ENCODE peak calls at places on chromosome 14, in ten cellular contexts. One of them, this sample, is unnamed.

GRCh38 chr14:94077823-94078222 is 3.2 kb downstream of the DDX24 start:
- DNase-seq in HCT116: no peak
- DNase-seq in GM23338: no peak
- DNase-seq in OCI-LY7: no peak
- DNase-seq in Karpas-422: no peak
- DNase-seq in hepatocyte: no peak
- DNase-seq in GM23248: no peak
- DNase-seq in PC-9: no peak
- DNase-seq in SK-N-SH: no peak
- DNase-seq in PC-3: no peak
- DNase-seq in this sample: no peak

GRCh38 chr14:100088226-100088625 is 23.0 kb downstream of the EVL start:
- DNase-seq in PC-9: no peak
- DNase-seq in OCI-LY7: no peak
- DNase-seq in GM23338: no peak
- DNase-seq in GM23248: no peak
- DNase-seq in Karpas-422: no peak
- DNase-seq in HCT116: no peak
- DNase-seq in SK-N-SH: no peak
- DNase-seq in hepatocyte: no peak
- DNase-seq in PC-3: no peak
- DNase-seq in this sample: no peak

GRCh38 chr14:63854330-63854729 is 1.5 kb downstream of the SYNE2 start:
- DNase-seq in SK-N-SH: no peak
- DNase-seq in hepatocyte: no peak
- DNase-seq in HCT116: no peak
- DNase-seq in OCI-LY7: no peak
- DNase-seq in PC-3: no peak
- DNase-seq in PC-9: no peak
- DNase-seq in GM23338: no peak
- DNase-seq in Karpas-422: no peak
- DNase-seq in GM23248: no peak
- DNase-seq in this sample: no peak

GRCh38 chr14:79544671-79545070 is 666.6 kb downstream of the DIO2 start:
- DNase-seq in GM23338: no peak
- DNase-seq in hepatocyte: no peak
- DNase-seq in PC-9: no peak
- DNase-seq in GM23248: peak; percentile 20
- DNase-seq in HCT116: no peak
- DNase-seq in PC-3: peak; percentile 23
- DNase-seq in Karpas-422: no peak
- DNase-seq in SK-N-SH: no peak
- DNase-seq in OCI-LY7: no peak
- DNase-seq in this sample: no peak

GRCh38 chr14:97177016-97177415 is 379.8 kb downstream of the VRK1 start:
- DNase-seq in HCT116: peak; percentile 69
- DNase-seq in PC-9: no peak
- DNase-seq in PC-3: peak; percentile 81
- DNase-seq in SK-N-SH: peak; percentile 14
- DNase-seq in OCI-LY7: peak; percentile 21
- DNase-seq in Karpas-422: peak; percentile 89
- DNase-seq in hepatocyte: peak; percentile 43
- DNase-seq in GM23248: no peak
- DNase-seq in GM23338: peak; percentile 64
- DNase-seq in this sample: peak; percentile 36

GRCh38 chr14:52862652-52863338 is 71.4 kb upstream of the GNPNAT1 start:
- DNase-seq in GM23338: no peak
- DNase-seq in OCI-LY7: no peak
- DNase-seq in hepatocyte: peak; percentile 20
- DNase-seq in HCT116: no peak
- DNase-seq in PC-3: no peak
- DNase-seq in GM23248: peak; percentile 89
- DNase-seq in Karpas-422: no peak
- DNase-seq in SK-N-SH: no peak
- DNase-seq in PC-9: no peak
- DNase-seq in this sample: no peak

GRCh38 chr14:61452452-61452851 is 131.1 kb downstream of the PRKCH start:
- DNase-seq in HCT116: no peak
- DNase-seq in hepatocyte: no peak
- DNase-seq in OCI-LY7: no peak
- DNase-seq in PC-3: no peak
- DNase-seq in GM23338: no peak
- DNase-seq in Karpas-422: no peak
- DNase-seq in GM23248: no peak
- DNase-seq in PC-9: no peak
- DNase-seq in SK-N-SH: no peak
- DNase-seq in this sample: no peak

GRCh38 chr14:50955373-50956043 is 11.2 kb upstream of the PYGL start:
- DNase-seq in SK-N-SH: peak; percentile 75
- DNase-seq in PC-9: peak; percentile 86
- DNase-seq in GM23248: peak; percentile 99
- DNase-seq in hepatocyte: peak; percentile 91
- DNase-seq in HCT116: peak; percentile 95
- DNase-seq in Karpas-422: no peak
- DNase-seq in PC-3: peak; percentile 96
- DNase-seq in OCI-LY7: peak; percentile 25
- DNase-seq in GM23338: peak; percentile 79
- DNase-seq in this sample: no peak

GRCh38 chr14:91419044-91419397 is 1.4 kb upstream of the CCDC88C start:
- DNase-seq in Karpas-422: no peak
- DNase-seq in OCI-LY7: no peak
- DNase-seq in SK-N-SH: no peak
- DNase-seq in PC-9: no peak
- DNase-seq in PC-3: no peak
- DNase-seq in GM23248: peak; percentile 7
- DNase-seq in HCT116: no peak
- DNase-seq in hepatocyte: no peak
- DNase-seq in GM23338: no peak
- DNase-seq in this sample: no peak

GRCh38 chr14:100537701-100538565 is 49.3 kb downstream of the BEGAIN start:
- DNase-seq in OCI-LY7: no peak
- DNase-seq in PC-9: no peak
- DNase-seq in PC-3: no peak
- DNase-seq in GM23248: no peak
- DNase-seq in HCT116: no peak
- DNase-seq in hepatocyte: no peak
- DNase-seq in GM23338: peak; percentile 52
- DNase-seq in Karpas-422: no peak
- DNase-seq in SK-N-SH: peak; percentile 39
- DNase-seq in this sample: no peak

GRCh38 chr14:106530423-106531107 is 1004.2 kb downstream of the TMEM121 start:
- DNase-seq in GM23248: no peak
- DNase-seq in OCI-LY7: peak; percentile 21
- DNase-seq in GM23338: peak; percentile 15
- DNase-seq in hepatocyte: no peak
- DNase-seq in HCT116: no peak
- DNase-seq in SK-N-SH: no peak
- DNase-seq in PC-9: no peak
- DNase-seq in Karpas-422: peak; percentile 87
- DNase-seq in PC-3: no peak
- DNase-seq in this sample: peak; percentile 90

GRCh38 chr14:33404054-33404453 is 465.4 kb downstream of the NPAS3 start:
- DNase-seq in PC-3: peak; percentile 91
- DNase-seq in GM23248: peak; percentile 96
- DNase-seq in SK-N-SH: no peak
- DNase-seq in Karpas-422: no peak
- DNase-seq in GM23338: no peak
- DNase-seq in HCT116: no peak
- DNase-seq in OCI-LY7: no peak
- DNase-seq in hepatocyte: peak; percentile 10
- DNase-seq in PC-9: peak; percentile 10
- DNase-seq in this sample: no peak

GRCh38 chr14:92456215-92457017 is 57.2 kb upstream of the RIN3 start:
- DNase-seq in hepatocyte: peak; percentile 83
- DNase-seq in SK-N-SH: peak; percentile 55
- DNase-seq in OCI-LY7: peak; percentile 57
- DNase-seq in PC-9: peak; percentile 35
- DNase-seq in Karpas-422: peak; percentile 83
- DNase-seq in HCT116: peak; percentile 50
- DNase-seq in PC-3: peak; percentile 73
- DNase-seq in GM23338: peak; percentile 87
- DNase-seq in GM23248: peak; percentile 90
- DNase-seq in this sample: peak; percentile 41

GRCh38 chr14:25400607-25401206 is 350.8 kb upstream of the STXBP6 start:
- DNase-seq in hepatocyte: peak; percentile 81
- DNase-seq in GM23248: peak; percentile 63
- DNase-seq in Karpas-422: peak; percentile 89
- DNase-seq in PC-3: peak; percentile 64
- DNase-seq in OCI-LY7: peak; percentile 54
- DNase-seq in SK-N-SH: peak; percentile 9
- DNase-seq in PC-9: peak; percentile 16
- DNase-seq in HCT116: no peak
- DNase-seq in GM23338: peak; percentile 83
- DNase-seq in this sample: peak; percentile 54

GRCh38 chr14:36313898-36314297 is 6.5 kb downstream of the MBIP start:
- DNase-seq in GM23248: no peak
- DNase-seq in hepatocyte: no peak
- DNase-seq in PC-9: no peak
- DNase-seq in GM23338: peak; percentile 21
- DNase-seq in Karpas-422: peak; percentile 59
- DNase-seq in PC-3: peak; percentile 30
- DNase-seq in HCT116: no peak
- DNase-seq in SK-N-SH: no peak
- DNase-seq in OCI-LY7: no peak
- DNase-seq in this sample: no peak

DNA sequence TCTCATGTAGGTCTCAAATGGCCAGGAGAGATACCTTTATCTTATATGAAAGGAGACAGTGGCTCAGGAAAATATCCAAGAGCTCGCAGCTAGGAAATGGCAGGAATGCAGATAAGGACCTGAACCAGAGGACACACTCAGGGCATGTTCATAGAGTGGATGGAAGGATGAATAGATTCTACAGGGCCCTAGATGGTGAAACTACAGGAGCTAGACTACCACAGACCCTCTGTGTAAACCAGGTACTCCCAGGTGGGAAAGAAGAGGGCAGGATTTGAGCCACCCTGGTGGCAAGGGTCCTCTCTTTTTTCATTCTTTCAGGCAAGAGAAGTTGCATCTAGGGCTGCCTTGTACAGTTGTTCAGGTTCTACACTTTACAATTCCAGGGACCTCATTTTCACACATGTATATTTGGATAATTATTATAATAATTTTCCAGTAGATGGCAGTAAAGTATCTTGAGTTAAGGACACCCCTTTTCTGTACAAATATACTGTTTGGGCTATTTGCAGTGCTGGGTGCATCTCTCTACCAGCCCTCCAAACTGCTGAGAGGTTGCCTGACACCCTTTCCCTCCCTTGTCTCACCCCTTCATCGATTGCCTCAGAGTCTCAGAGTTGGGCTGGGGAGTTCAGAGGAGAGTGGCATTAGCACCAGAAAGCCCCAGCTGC is 10.5 kb upstream of the ZDHHC22 start:
- DNase-seq in HCT116: peak; percentile 28
- DNase-seq in hepatocyte: no peak
- DNase-seq in PC-9: peak; percentile 31
- DNase-seq in SK-N-SH: peak; percentile 61
- DNase-seq in OCI-LY7: peak; percentile 65
- DNase-seq in GM23338: peak; percentile 39
- DNase-seq in GM23248: peak; percentile 61
- DNase-seq in Karpas-422: peak; percentile 91
- DNase-seq in PC-3: peak; percentile 82
- DNase-seq in this sample: peak; percentile 31
- H3K4me2 ChIP-seq in HCT116: no peak overlapping the region
- H3K4me2 ChIP-seq in hepatocyte: no peak overlapping the region
- H3K4me2 ChIP-seq in PC-9: no peak overlapping the region
- H3K4me2 ChIP-seq in SK-N-SH: no peak overlapping the region
- H3K4me2 ChIP-seq in OCI-LY7: no peak overlapping the region
- H3K4me2 ChIP-seq in GM23338: no peak overlapping the region
- H3K4me2 ChIP-seq in GM23248: no peak overlapping the region
- H3K4me2 ChIP-seq in Karpas-422: no peak overlapping the region
- H3K4me2 ChIP-seq in PC-3: peak overlapping the region; percentile 7
- H3K4me2 ChIP-seq in this sample: no peak overlapping the region

DNA sequence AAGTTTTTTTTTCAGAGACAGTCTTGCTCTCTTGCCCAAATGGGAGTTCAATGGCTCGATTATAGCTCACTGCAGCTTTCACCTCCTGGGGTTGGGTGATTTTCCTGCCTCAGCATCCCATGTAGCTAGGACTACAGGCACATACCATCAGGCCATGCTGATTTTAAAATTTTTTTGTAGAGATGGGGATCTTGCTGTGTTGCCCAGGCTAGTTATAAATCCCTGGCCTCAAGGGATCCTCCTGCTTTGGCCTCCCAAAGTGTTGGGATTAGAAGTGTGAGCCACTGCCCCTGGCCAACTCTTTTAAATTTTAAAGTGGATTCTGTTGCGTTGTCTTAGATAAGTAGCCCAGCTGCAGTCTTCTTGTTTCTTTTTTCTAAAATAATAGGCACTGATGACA is 115.8 kb downstream of the RAD51B start:
- DNase-seq in Karpas-422: no peak
- DNase-seq in GM23338: no peak
- DNase-seq in hepatocyte: no peak
- DNase-seq in PC-3: no peak
- DNase-seq in PC-9: no peak
- DNase-seq in HCT116: no peak
- DNase-seq in GM23248: no peak
- DNase-seq in SK-N-SH: no peak
- DNase-seq in OCI-LY7: no peak
- DNase-seq in this sample: no peak
- H3K9me2 ChIP-seq in Karpas-422: no peaks in the 10 kb centered on the region
- H3K9me2 ChIP-seq in GM23338: no peaks in the 10 kb centered on the region
- H3K9me2 ChIP-seq in hepatocyte: no peaks in the 10 kb centered on the region
- H3K9me2 ChIP-seq in PC-3: no peaks in the 10 kb centered on the region
- H3K9me2 ChIP-seq in PC-9: no peaks in the 10 kb centered on the region
- H3K9me2 ChIP-seq in HCT116: no peaks in the 10 kb centered on the region
- H3K9me2 ChIP-seq in GM23248: no peaks in the 10 kb centered on the region
- H3K9me2 ChIP-seq in SK-N-SH: no peaks in the 10 kb centered on the region
- H3K9me2 ChIP-seq in OCI-LY7: no peaks in the 10 kb centered on the region
- H3K9me2 ChIP-seq in this sample: no peaks in the 10 kb centered on the region

DNA sequence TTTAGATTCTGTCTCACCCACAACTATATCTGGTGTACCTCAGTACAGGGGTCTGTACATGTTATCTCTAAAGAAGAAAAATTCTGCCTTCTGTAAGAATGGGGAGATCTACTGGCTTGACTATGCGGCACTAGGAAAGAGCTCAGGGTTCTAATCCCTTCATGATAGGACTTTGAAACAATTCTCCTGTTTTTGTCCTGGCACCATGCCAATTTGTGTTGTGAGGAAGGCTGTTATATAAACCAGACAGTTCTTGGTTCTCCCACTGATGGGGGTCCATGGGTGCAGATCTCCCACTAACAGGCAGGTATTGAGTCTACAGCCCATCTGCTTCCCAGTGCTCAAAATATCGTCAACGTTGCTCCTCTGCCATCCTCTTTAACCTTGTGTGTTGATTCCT is 883.7 kb downstream of the GALC start:
- DNase-seq in GM23248: no peak
- DNase-seq in GM23338: no peak
- DNase-seq in PC-9: no peak
- DNase-seq in OCI-LY7: no peak
- DNase-seq in hepatocyte: no peak
- DNase-seq in Karpas-422: peak; percentile 72
- DNase-seq in PC-3: no peak
- DNase-seq in HCT116: no peak
- DNase-seq in SK-N-SH: no peak
- DNase-seq in this sample: no peak
- H2AFZ ChIP-seq in GM23248: no peak overlapping the region
- H2AFZ ChIP-seq in GM23338: no peak overlapping the region
- H2AFZ ChIP-seq in PC-9: no peak overlapping the region
- H2AFZ ChIP-seq in OCI-LY7: peak overlapping the region; percentile 12
- H2AFZ ChIP-seq in hepatocyte: no peak overlapping the region
- H2AFZ ChIP-seq in Karpas-422: no peak overlapping the region
- H2AFZ ChIP-seq in PC-3: no peak overlapping the region
- H2AFZ ChIP-seq in HCT116: no peak overlapping the region
- H2AFZ ChIP-seq in SK-N-SH: no peak overlapping the region
- H2AFZ ChIP-seq in this sample: no peak overlapping the region

GRCh38 chr14:59919582-59920377 is at the start of gene LRRC9:
- DNase-seq in Karpas-422: peak; percentile 61
- DNase-seq in PC-9: no peak
- DNase-seq in GM23338: peak; percentile 97
- DNase-seq in hepatocyte: peak; percentile 92
- DNase-seq in HCT116: no peak
- DNase-seq in SK-N-SH: peak; percentile 83
- DNase-seq in GM23248: peak; percentile 9
- DNase-seq in OCI-LY7: peak; percentile 5
- DNase-seq in PC-3: no peak
- DNase-seq in this sample: no peak
- H3K4me2 ChIP-seq in Karpas-422: peak within 1 kb of the TSS; percentile 85
- H3K4me2 ChIP-seq in PC-9: no peak within 1 kb of the TSS
- H3K4me2 ChIP-seq in GM23338: peak within 1 kb of the TSS; percentile 88
- H3K4me2 ChIP-seq in hepatocyte: peak within 1 kb of the TSS; percentile 85
- H3K4me2 ChIP-seq in HCT116: no peak within 1 kb of the TSS
- H3K4me2 ChIP-seq in SK-N-SH: peak within 1 kb of the TSS; percentile 75
- H3K4me2 ChIP-seq in GM23248: peak within 1 kb of the TSS; percentile 59
- H3K4me2 ChIP-seq in OCI-LY7: peak within 1 kb of the TSS; percentile 61
- H3K4me2 ChIP-seq in PC-3: peak within 1 kb of the TSS; percentile 38
- H3K4me2 ChIP-seq in this sample: peak within 1 kb of the TSS; percentile 73

This sample was measured in MM.1S.